ENCODE peak calls at places on chromosomes 11 and 22, in four cellular contexts. W, Z, E and K are unnamed samples.

GRCh38 chr11:110973401-110973980 is 261.3 kb upstream of the ARHGAP20 start:
- DNase-seq in Z (no peak), E (no peak), W (no peak), K (no peak)

GRCh38 chr11:1694846-1695547 is 2.0 kb upstream of the KRTAP5-6 start:
- DNase-seq in W (no peak), E (no peak), Z (no peak), K (no peak)

GRCh38 chr11:13468750-13469149 is 5.7 kb upstream of the BTBD10 start:
- DNase-seq in Z (no peak), E (no peak), W (no peak), K (no peak)

GRCh38 chr22:50473855-50474671 is 772 bp downstream of the SBF1 start:
- DNase-seq in E (peak; percentile 50), W (no peak), Z (no peak), K (peak; percentile 23)

GRCh38 chr22:36088292-36088691 is 59.7 kb upstream of the RBFOX2 start:
- DNase-seq in E (no peak), Z (no peak), W (no peak), K (no peak)

GRCh38 chr22:22768885-22769284 is 118.7 kb upstream of the IGLL5 start:
- DNase-seq in Z (no peak), E (no peak), W (no peak), K (no peak)

GRCh38 chr11:117902001-117902855 is 25.8 kb upstream of the FXYD6 start:
- DNase-seq in Z (no peak), E (no peak), W (no peak), K (no peak)

GRCh38 chr11:2839395-2839941 is 46.1 kb downstream of the CDKN1C start:
- DNase-seq in W (no peak), E (no peak), Z (no peak), K (no peak)

GRCh38 chr11:107612445-107612844 is 21.5 kb downstream of the ELMOD1 start:
- DNase-seq in E (no peak), Z (no peak), W (no peak), K (no peak)

GRCh38 chr11:46050065-46050464 is 71.2 kb downstream of the PHF21A start:
- DNase-seq in Z (peak; percentile 48), W (peak; percentile 8), E (peak; percentile 82), K (peak; percentile 88)

GRCh38 chr11:119359365-119360229 is 13.1 kb upstream of the MFRP start:
- DNase-seq in Z (no peak), W (no peak), E (no peak), K (no peak)

GRCh38 chr11:102685311-102685710 is 20.3 kb downstream of the MMP27 start:
- DNase-seq in Z (no peak), E (peak; percentile 42), W (no peak), K (no peak)

GRCh38 chr11:67401495-67402191 is at the start of gene PPP1CA:
- DNase-seq in W (peak; percentile 44), Z (peak; percentile 38), E (peak; percentile 82), K (peak; percentile 56)

GRCh38 chr11:61004037-61004641 is 32.7 kb downstream of the CD6 start:
- DNase-seq in Z (no peak), W (no peak), E (peak; percentile 10), K (peak; percentile 32)

GRCh38 chr11:74204692-74205091 is 33.6 kb downstream of the PPME1 start:
- DNase-seq in Z (no peak), W (no peak), E (no peak), K (no peak)

GRCh38 chr11:123431619-123432018 is 1.6 kb downstream of the GRAMD1B start:
- DNase-seq in Z (no peak), W (no peak), E (no peak), K (no peak)

GRCh38 chr11:97683733-97684132 is 1293.9 kb downstream of the JRKL start:
- DNase-seq in W (no peak), Z (no peak), E (no peak), K (no peak)

GRCh38 chr11:1205121-1205986 is 17.5 kb upstream of the MUC5B start:
- DNase-seq in W (no peak), E (no peak), Z (no peak), K (no peak)

GRCh38 chr11:61911124-61911700 is 6.2 kb downstream of the RAB3IL1 start:
- DNase-seq in W (no peak), E (no peak), Z (no peak), K (no peak)

GRCh38 chr22:42857845-42858481 is 890 bp upstream of the ARFGAP3 start:
- DNase-seq in Z (no peak), E (peak; percentile 12), W (no peak), K (no peak)
- H3K4me3 ChIP-seq in Z (no peak overlapping the region), E (no peak overlapping the region), W (peak overlapping the region; percentile 78), K (no peak overlapping the region)

DNA sequence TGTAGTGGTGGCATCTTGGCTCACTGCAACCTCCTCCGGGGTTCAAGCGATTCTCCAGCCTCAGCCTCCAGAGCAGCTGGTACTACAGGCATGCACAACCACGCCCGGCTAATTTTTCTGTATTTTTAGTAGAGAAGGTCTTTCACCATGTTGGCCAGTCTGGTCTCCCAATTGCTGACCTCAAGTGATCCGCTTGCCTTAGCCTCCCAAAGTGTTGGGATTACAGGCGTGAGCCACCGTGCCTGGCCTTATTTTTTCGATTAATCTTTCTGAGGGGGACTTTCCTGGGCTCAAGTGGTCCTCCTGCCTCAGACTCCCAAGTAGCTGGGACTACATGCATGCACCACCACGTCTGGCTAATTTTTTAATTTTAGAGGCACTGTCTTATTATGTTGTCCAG is 5.6 kb downstream of the SNU13 start:
- DNase-seq in W (no peak), E (no peak), Z (no peak), K (no peak)
- H3K4me3 ChIP-seq in W (peak overlapping the region; percentile 83), E (peak overlapping the region; percentile 82), Z (no peak overlapping the region), K (peak overlapping the region; percentile 68)

DNA sequence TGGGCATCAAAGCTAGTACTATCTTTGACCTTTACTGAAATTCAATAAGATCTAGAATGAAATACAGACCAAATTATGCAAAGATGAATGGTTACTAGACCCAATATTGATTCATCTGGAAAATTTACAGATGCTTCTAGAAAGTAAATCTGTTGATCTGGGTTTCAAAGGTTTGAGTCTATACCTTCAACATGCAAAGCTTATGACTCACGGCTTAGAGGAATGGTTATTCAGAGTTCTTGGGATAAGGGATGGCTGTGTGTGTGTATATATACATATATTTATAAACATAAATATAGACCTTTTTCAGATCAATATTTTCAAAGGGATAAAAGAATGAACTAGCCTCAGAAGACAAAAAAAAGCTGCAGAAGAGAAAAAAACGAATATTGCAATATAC is 1.3 kb downstream of the SPTY2D1 start:
- DNase-seq in W (no peak), E (no peak), Z (no peak), K (no peak)
- H3K4me3 ChIP-seq in W (peak overlapping the region; percentile 91), E (peak overlapping the region; percentile 99), Z (peak overlapping the region; percentile 82), K (peak overlapping the region; percentile 100)

GRCh38 chr11:8168485-8169257 is at the start of gene RIC3:
- DNase-seq in E (no peak), W (no peak), Z (no peak), K (no peak)

DNA sequence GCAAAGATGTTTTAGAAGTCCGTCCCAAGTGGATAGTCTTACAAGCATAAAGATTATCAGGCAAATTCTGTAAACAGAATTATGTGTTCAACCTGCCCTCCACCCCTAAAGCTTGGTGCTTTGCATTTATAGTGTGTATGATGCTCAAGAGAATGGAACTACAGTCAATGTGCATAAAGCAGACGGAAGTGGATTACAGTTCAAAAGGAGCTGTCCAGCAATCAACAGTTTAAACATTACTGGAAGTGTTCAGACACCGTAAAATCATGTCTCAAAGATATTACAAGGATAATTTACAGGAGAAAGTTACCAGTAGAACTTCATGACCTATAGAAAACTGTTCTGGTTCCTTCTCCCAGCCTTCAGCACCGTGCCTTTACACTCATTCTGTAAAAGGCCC is 1.0 kb downstream of the RIC3 start:
- DNase-seq in E (peak; percentile 7), W (no peak), Z (no peak), K (no peak)
- H3K4me3 ChIP-seq in E (no peak overlapping the region), W (peak overlapping the region; percentile 87), Z (no peak overlapping the region), K (no peak overlapping the region)

GRCh38 chr22:17260950-17261349 is 41.7 kb upstream of the ADA2 start:
- DNase-seq in E (no peak), W (no peak), Z (no peak), K (no peak)
- H3K4me3 ChIP-seq in E (no peak overlapping the region), W (no peak overlapping the region), Z (no peak overlapping the region), K (no peak overlapping the region)

DNA sequence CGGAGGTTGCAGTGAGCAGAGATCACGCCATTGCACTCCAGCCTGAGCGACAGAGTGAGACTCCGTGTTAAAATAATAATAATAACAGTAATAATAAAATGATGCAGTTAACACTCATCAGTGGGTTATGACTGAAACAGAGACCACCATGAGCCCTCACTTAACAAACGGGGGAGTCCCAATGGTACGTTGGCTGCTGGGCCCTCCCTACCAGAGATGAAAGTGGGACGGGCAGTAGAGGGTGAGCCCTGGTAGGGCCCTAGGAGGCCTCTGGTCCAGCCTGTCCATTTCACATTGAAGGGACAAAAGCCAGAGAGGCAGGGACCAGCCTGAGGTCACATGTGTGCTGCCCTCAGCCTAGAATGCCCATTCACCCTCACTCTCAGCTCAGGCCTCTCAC is 13.7 kb upstream of the KIAA0930 start:
- DNase-seq in E (no peak), W (no peak), Z (no peak), K (no peak)
- H3K4me3 ChIP-seq in E (no peak overlapping the region), W (no peak overlapping the region), Z (no peak overlapping the region), K (no peak overlapping the region)

DNA sequence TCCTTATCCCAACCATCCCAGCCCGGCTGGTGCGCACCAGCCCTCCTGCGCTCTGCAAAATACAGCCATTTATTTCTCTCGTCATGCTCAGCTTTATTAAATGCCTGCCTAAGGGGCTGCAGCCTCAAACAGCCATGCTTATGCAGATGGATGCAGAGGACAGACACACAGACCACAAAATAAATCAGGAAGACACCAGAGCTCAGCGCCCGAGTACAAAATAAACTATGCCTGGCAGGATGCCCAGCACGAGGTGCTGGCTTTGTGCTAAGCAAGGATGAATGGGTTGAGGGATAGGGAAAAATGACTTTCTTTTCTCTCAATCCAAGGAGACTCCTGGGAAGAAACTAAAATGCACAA is 70.5 kb downstream of the RPUSD4 start:
- DNase-seq in E (peak; percentile 82), Z (no peak), W (no peak), K (peak; percentile 63)
- H3K4me3 ChIP-seq in E (no peak overlapping the region), Z (no peak overlapping the region), W (peak overlapping the region; percentile 29), K (no peak overlapping the region)

DNA sequence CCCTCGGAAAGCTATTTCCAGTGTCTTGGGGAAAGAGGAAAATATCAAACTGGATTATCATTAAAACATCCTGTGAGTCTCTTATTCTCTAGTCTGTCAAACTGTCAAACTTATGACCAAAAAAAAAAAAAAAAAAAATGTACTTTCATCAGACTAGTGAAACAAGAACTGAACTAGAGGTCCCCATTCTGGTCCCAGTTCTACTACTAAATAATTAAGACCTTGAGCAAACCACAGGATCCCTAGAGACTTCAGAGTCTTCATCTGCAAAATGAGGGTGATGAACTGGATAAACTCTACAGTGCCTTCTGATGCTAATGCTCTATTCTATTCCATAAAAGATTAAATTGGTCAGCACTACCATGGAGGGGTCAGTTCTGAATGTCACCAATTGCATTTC is 105.8 kb downstream of the SERGEF start:
- DNase-seq in Z (no peak), E (no peak), W (no peak), K (no peak)
- H3K4me3 ChIP-seq in Z (no peak overlapping the region), E (no peak overlapping the region), W (no peak overlapping the region), K (no peak overlapping the region)

GRCh38 chr22:45968751-45969413 is 8.1 kb downstream of the WNT7B start:
- DNase-seq in E (peak; percentile 59), Z (peak; percentile 24), W (no peak), K (peak; percentile 36)
- H3K4me3 ChIP-seq in E (no peak overlapping the region), Z (no peak overlapping the region), W (no peak overlapping the region), K (no peak overlapping the region)

GRCh38 chr11:16527525-16528246 is 171.3 kb upstream of the SOX6 start:
- DNase-seq in E (no peak), W (no peak), Z (no peak), K (no peak)

GRCh38 chr11:16528639-16529038 is 172.3 kb upstream of the SOX6 start:
- DNase-seq in Z (no peak), E (no peak), W (no peak), K (no peak)

GRCh38 chr11:16526947-16527346 is 170.6 kb upstream of the SOX6 start:
- DNase-seq in Z (no peak), W (no peak), E (no peak), K (no peak)
- H3K4me3 ChIP-seq in Z (no peak overlapping the region), W (no peak overlapping the region), E (no peak overlapping the region), K (no peak overlapping the region)